ENCODE peak calls at places on chromosomes 1 and 21, in five cellular contexts. C is Ammon's horn; X is non-pigmented ciliary epithelial cell; W is stimulated activated CD4-positive, alpha-beta T cell treated with anti-CD3 and anti-CD28 coated beads, Interleukin-2, amount 100 ng/mL, for 48 hours; H is osteocyte. U is an unnamed sample.

GRCh38 chr21:46151261-46151988 is 4.0 kb downstream of the FTCD start:
- DNase-seq in X (no peak), C (no peak), H (peak), W (no peak), U (no peak)

GRCh38 chr1:100936194-100936967 is 40.5 kb downstream of the SLC30A7 start:
- DNase-seq in H (no peak), W (no peak), C (no peak), X (no peak), U (no peak)

GRCh38 chr1:54287821-54288220 is 87.9 kb downstream of the MRPL37 start:
- DNase-seq in W (no peak), H (no peak), C (peak), X (no peak), U (no peak)

GRCh38 chr21:36388835-36389234 is 3.6 kb downstream of the CHAF1B start:
- DNase-seq in C (peak), H (no peak), W (no peak), X (no peak), U (no peak)

GRCh38 chr1:199546323-199546722 is 481.2 kb upstream of the NR5A2 start:
- DNase-seq in W (no peak), X (no peak), C (no peak), H (no peak), U (no peak)

GRCh38 chr1:24978383-24979032 is 48.4 kb upstream of the RUNX3 start:
- DNase-seq in C (no peak), H (no peak), W (no peak), X (no peak), U (no peak)

GRCh38 chr21:36756527-36756926 is 57.6 kb downstream of the SIM2 start:
- DNase-seq in X (no peak), C (peak), H (no peak), W (no peak), U (no peak)

GRCh38 chr1:11804666-11805453 is 904 bp downstream of the MTHFR start:
- DNase-seq in H (no peak), C (no peak), X (no peak), W (no peak), U (peak)

GRCh38 chr1:156480411-156481192 is 20.0 kb downstream of the MEF2D start:
- DNase-seq in C (peak), W (peak), X (no peak), H (no peak), U (no peak)

GRCh38 chr1:245168090-245168489 is 13.3 kb downstream of the KIF26B start:
- DNase-seq in C (peak), W (no peak), H (no peak), X (no peak), U (no peak)

GRCh38 chr1:27284425-27285287 is 37.3 kb upstream of the TMEM222 start:
- DNase-seq in W (peak), C (peak), H (peak), X (peak), U (peak)

GRCh38 chr21:22544747-22545146 is 1546.5 kb downstream of the NCAM2 start:
- DNase-seq in H (no peak), C (no peak), X (no peak), W (no peak), U (no peak)

GRCh38 chr1:78073441-78073840 is 27.7 kb downstream of the GIPC2 start:
- DNase-seq in H (no peak), X (no peak), C (no peak), W (no peak), U (no peak)

GRCh38 chr1:77424236-77424635 is 142.4 kb downstream of the AK5 start:
- DNase-seq in W (no peak), C (no peak), X (peak), H (no peak), U (no peak)

GRCh38 chr1:61391730-61392129 is 309.4 kb downstream of the NFIA start:
- DNase-seq in X (no peak), W (no peak), H (no peak), C (no peak), U (no peak)

GRCh38 chr1:54474500-54475235 is 68.5 kb upstream of the SSBP3 start:
- DNase-seq in C (no peak), X (no peak), H (no peak), W (no peak), U (no peak)

GRCh38 chr1:44660176-44660575 is 14.1 kb downstream of the TMEM53 start:
- DNase-seq in X (no peak), C (peak), W (no peak), H (no peak), U (peak)

GRCh38 chr1:172790245-172790644 is 131.3 kb downstream of the FASLG start:
- DNase-seq in C (no peak), X (no peak), H (no peak), W (no peak), U (no peak)

GRCh38 chr1:162987866-162988265 is 81.3 kb upstream of the RGS4 start:
- DNase-seq in C (no peak), H (no peak), W (no peak), X (no peak), U (no peak)

GRCh38 chr1:14873657-14874056 is 275.2 kb downstream of the KAZN start:
- DNase-seq in X (no peak), C (no peak), W (no peak), H (no peak), U (no peak)

GRCh38 chr1:180188103-180188506 is 33.4 kb downstream of the QSOX1 start:
- DNase-seq in W (no peak), C (peak), X (no peak), H (no peak), U (no peak)

GRCh38 chr1:207919523-207920210 is 8.7 kb upstream of the CD34 start:
- DNase-seq in C (peak), H (no peak), W (no peak), X (no peak), U (no peak)

GRCh38 chr1:212554401-212554800 is 54.2 kb upstream of the ATF3 start:
- DNase-seq in C (no peak), X (no peak), W (no peak), H (no peak), U (no peak)

GRCh38 chr1:1212780-1213152 is 1.2 kb downstream of the TNFRSF4 start:
- DNase-seq in W (no peak), X (no peak), H (no peak), C (no peak), U (no peak)

GRCh38 chr21:33022828-33023573 is 2.7 kb upstream of the OLIG2 start:
- DNase-seq in H (no peak), X (no peak), C (no peak), W (no peak), U (no peak)

GRCh38 chr1:166944186-166944967 is 31.0 kb downstream of the ILDR2 start:
- DNase-seq in X (peak), C (no peak), H (no peak), W (no peak), U (peak)

GRCh38 chr1:165857046-165857801 is 29.8 kb downstream of the UCK2 start:
- DNase-seq in W (no peak), C (peak), X (no peak), H (no peak), U (no peak)

GRCh38 chr21:31278511-31279155 is 65.4 kb downstream of the TIAM1 start:
- DNase-seq in W (no peak), H (no peak), C (no peak), X (no peak), U (no peak)

GRCh38 chr1:54152696-54153095 is at the start of gene CDCP2:
- DNase-seq in W (no peak), C (no peak), X (no peak), H (no peak), U (no peak)

GRCh38 chr21:27036736-27037301 is 69.9 kb upstream of the ADAMTS5 start:
- DNase-seq in X (no peak), W (no peak), C (no peak), H (no peak), U (no peak)

GRCh38 chr1:221718391-221719277 is 23.3 kb downstream of the DUSP10 start:
- DNase-seq in C (no peak), W (no peak), X (peak), H (no peak), U (peak)

GRCh38 chr1:172246521-172247390 is 173.7 kb upstream of the C1orf105 start:
- DNase-seq in W (no peak), H (no peak), X (no peak), C (no peak), U (no peak)

GRCh38 chr1:179234863-179235262 is 5.4 kb upstream of the ABL2 start:
- DNase-seq in W (no peak), C (no peak), H (peak), X (no peak), U (no peak)

GRCh38 chr1:96361961-96362360 is 359.6 kb upstream of the PTBP2 start:
- DNase-seq in W (no peak), X (no peak), H (no peak), C (no peak), U (no peak)

GRCh38 chr1:156508205-156508954 is 7.8 kb upstream of the MEF2D start:
- DNase-seq in W (no peak), H (no peak), X (no peak), C (no peak), U (no peak)

GRCh38 chr1:33743221-33743998 is 120.5 kb upstream of the HMGB4 start:
- DNase-seq in C (no peak), W (no peak), H (peak), X (no peak), U (no peak)

GRCh38 chr1:231442735-231443134 is 20.6 kb upstream of the EGLN1 start:
- DNase-seq in H (no peak), X (no peak), C (no peak), W (no peak), U (no peak)

GRCh38 chr1:19676438-19676922 is 11.8 kb downstream of the HTR6 start:
- DNase-seq in C (no peak), W (no peak), X (no peak), H (no peak), U (peak)

GRCh38 chr1:66090863-66091457 is 298.3 kb downstream of the PDE4B start:
- DNase-seq in X (peak), H (no peak), W (no peak), C (no peak), U (no peak)

U was measured in skeletal muscle cell.